ENCODE peak calls at places on chromosomes 6 and 20, in six cellular contexts. One of them, this sample, is unnamed.

GRCh38 chr6:105793132-105793531 is 293.0 kb upstream of the PRDM1 start:
- DNase-seq in M059J: peak; percentile 73
- DNase-seq in H7: no peak
- DNase-seq in NCI-H1092 treated with DMSO at 0.1 percent for 48 hours: no peak
- DNase-seq in hippocampal formation: no peak
- DNase-seq in GM23248: no peak
- DNase-seq in this sample: peak; percentile 48

GRCh38 chr20:49447946-49448809 is 34.3 kb downstream of the KCNB1 start:
- DNase-seq in M059J: no peak
- DNase-seq in H7: peak; percentile 65
- DNase-seq in NCI-H1092 treated with DMSO at 0.1 percent for 48 hours: no peak
- DNase-seq in hippocampal formation: no peak
- DNase-seq in GM23248: peak; percentile 34
- DNase-seq in this sample: no peak

GRCh38 chr20:58555078-58555765 is 40.0 kb upstream of the APCDD1L start:
- DNase-seq in M059J: peak; percentile 98
- DNase-seq in H7: no peak
- DNase-seq in NCI-H1092 treated with DMSO at 0.1 percent for 48 hours: no peak
- DNase-seq in hippocampal formation: no peak
- DNase-seq in GM23248: peak; percentile 97
- DNase-seq in this sample: peak; percentile 86

GRCh38 chr20:44785768-44786167 is 24.6 kb downstream of the RIMS4 start:
- DNase-seq in M059J: peak; percentile 25
- DNase-seq in H7: peak; percentile 82
- DNase-seq in NCI-H1092 treated with DMSO at 0.1 percent for 48 hours: no peak
- DNase-seq in hippocampal formation: no peak
- DNase-seq in GM23248: peak; percentile 54
- DNase-seq in this sample: peak; percentile 39

GRCh38 chr6:134352786-134353480 is 35.0 kb upstream of the SGK1 start:
- DNase-seq in M059J: peak; percentile 88
- DNase-seq in H7: no peak
- DNase-seq in NCI-H1092 treated with DMSO at 0.1 percent for 48 hours: no peak
- DNase-seq in hippocampal formation: no peak
- DNase-seq in GM23248: peak; percentile 88
- DNase-seq in this sample: peak; percentile 76

GRCh38 chr6:130293800-130294199 is 71.0 kb upstream of the SAMD3 start:
- DNase-seq in M059J: peak; percentile 81
- DNase-seq in H7: peak; percentile 22
- DNase-seq in NCI-H1092 treated with DMSO at 0.1 percent for 48 hours: no peak
- DNase-seq in hippocampal formation: peak; percentile 1
- DNase-seq in GM23248: peak; percentile 79
- DNase-seq in this sample: peak; percentile 76

GRCh38 chr6:156102129-156102528 is 646.5 kb upstream of the NOX3 start:
- DNase-seq in M059J: peak; percentile 8
- DNase-seq in H7: peak; percentile 18
- DNase-seq in NCI-H1092 treated with DMSO at 0.1 percent for 48 hours: no peak
- DNase-seq in hippocampal formation: no peak
- DNase-seq in GM23248: peak; percentile 1
- DNase-seq in this sample: peak; percentile 7

GRCh38 chr20:1281279-1282057 is 15.4 kb downstream of the SNPH start:
- DNase-seq in M059J: no peak
- DNase-seq in H7: no peak
- DNase-seq in NCI-H1092 treated with DMSO at 0.1 percent for 48 hours: peak; percentile 95
- DNase-seq in hippocampal formation: no peak
- DNase-seq in GM23248: no peak
- DNase-seq in this sample: no peak

GRCh38 chr6:4133941-4134838 is 1.2 kb downstream of the ECI2 start:
- DNase-seq in M059J: peak; percentile 52
- DNase-seq in H7: peak; percentile 52
- DNase-seq in NCI-H1092 treated with DMSO at 0.1 percent for 48 hours: no peak
- DNase-seq in hippocampal formation: no peak
- DNase-seq in GM23248: peak; percentile 59
- DNase-seq in this sample: peak; percentile 21

GRCh38 chr6:15841937-15842698 is 179.3 kb upstream of the DTNBP1 start:
- DNase-seq in M059J: no peak
- DNase-seq in H7: no peak
- DNase-seq in NCI-H1092 treated with DMSO at 0.1 percent for 48 hours: no peak
- DNase-seq in hippocampal formation: no peak
- DNase-seq in GM23248: peak; percentile 21
- DNase-seq in this sample: no peak

GRCh38 chr20:39630215-39630614 is 668.1 kb downstream of the DHX35 start:
- DNase-seq in M059J: no peak
- DNase-seq in H7: no peak
- DNase-seq in NCI-H1092 treated with DMSO at 0.1 percent for 48 hours: peak; percentile 28
- DNase-seq in hippocampal formation: no peak
- DNase-seq in GM23248: no peak
- DNase-seq in this sample: no peak

GRCh38 chr6:158314737-158315136 is 2.5 kb downstream of the TULP4 start:
- DNase-seq in M059J: no peak
- DNase-seq in H7: no peak
- DNase-seq in NCI-H1092 treated with DMSO at 0.1 percent for 48 hours: no peak
- DNase-seq in hippocampal formation: no peak
- DNase-seq in GM23248: no peak
- DNase-seq in this sample: no peak

GRCh38 chr6:113489946-113490345 is 367.2 kb upstream of the MARCKS start:
- DNase-seq in M059J: no peak
- DNase-seq in H7: no peak
- DNase-seq in NCI-H1092 treated with DMSO at 0.1 percent for 48 hours: no peak
- DNase-seq in hippocampal formation: no peak
- DNase-seq in GM23248: peak; percentile 7
- DNase-seq in this sample: peak; percentile 19

This sample was measured in EL.